ENCODE peak calls at places on chromosomes 12 and 14, in nine cellular contexts. P, S, H, G, N, O, J, F and W are unnamed samples.

GRCh38 chr12:94644622-94645021 is 5.7 kb downstream of the TMCC3 start:
- DNase-seq in P (no peak), S (peak), H (no peak), G (no peak), N (no peak), O (no peak), J (no peak), F (no peak), W (no peak)

GRCh38 chr12:96094201-96094600 is 58.8 kb upstream of the LTA4H start:
- DNase-seq in P (no peak), S (peak), H (no peak), G (no peak), N (no peak), O (peak), J (no peak), F (peak), W (no peak)

GRCh38 chr14:64799555-64799954 is 80.2 kb downstream of the SPTB start:
- DNase-seq in P (no peak), S (no peak), H (no peak), G (no peak), N (no peak), O (no peak), J (no peak), F (no peak), W (peak)

GRCh38 chr12:27493260-27493935 is 30.6 kb upstream of the PPFIBP1 start:
- DNase-seq in P (no peak), S (no peak), H (no peak), G (no peak), N (no peak), O (no peak), J (no peak), F (no peak), W (no peak)

GRCh38 chr14:30194769-30195168 is 267.1 kb upstream of the PRKD1 start:
- DNase-seq in P (no peak), S (peak), H (no peak), G (no peak), N (no peak), O (no peak), J (no peak), F (no peak), W (no peak)

GRCh38 chr12:77813558-77813957 is 17.1 kb upstream of the NAV3 start:
- DNase-seq in P (no peak), S (peak), H (no peak), G (no peak), N (no peak), O (no peak), J (no peak), F (no peak), W (no peak)

GRCh38 chr14:64845878-64846277 is 33.8 kb downstream of the SPTB start:
- DNase-seq in P (no peak), S (peak), H (no peak), G (no peak), N (no peak), O (no peak), J (no peak), F (no peak), W (no peak)

GRCh38 chr14:73753043-73753886 is 39.1 kb upstream of the PNMA1 start:
- DNase-seq in P (no peak), S (no peak), H (peak), G (no peak), N (no peak), O (no peak), J (peak), F (no peak), W (no peak)

GRCh38 chr14:21987937-21988336 is 314.3 kb upstream of the OR4E1 start:
- DNase-seq in P (no peak), S (peak), H (no peak), G (no peak), N (no peak), O (no peak), J (peak), F (peak), W (no peak)

GRCh38 chr14:70670992-70671651 is 29.4 kb downstream of the TTC9 start:
- DNase-seq in P (no peak), S (no peak), H (no peak), G (no peak), N (no peak), O (no peak), J (no peak), F (no peak), W (no peak)

GRCh38 chr14:76997257-76997970 is 31.1 kb downstream of the IRF2BPL start:
- DNase-seq in P (no peak), S (no peak), H (no peak), G (no peak), N (no peak), O (no peak), J (no peak), F (no peak), W (no peak)